ENCODE peak calls at places on chromosomes 7 and 10, in five cellular contexts. One of them, this sample, is unnamed.

GRCh38 chr7:128164955-128165670 is 76.0 kb upstream of the LEP start:
- DNase-seq in NAMALWA: no peak
- DNase-seq in upper lobe of right lung: no peak
- DNase-seq in astrocyte: no peak
- DNase-seq in H4: no peak
- DNase-seq in this sample: no peak

GRCh38 chr10:79323602-79324001 is 23.7 kb upstream of the PPIF start:
- DNase-seq in astrocyte: no peak
- DNase-seq in upper lobe of right lung: no peak
- DNase-seq in H4: no peak
- DNase-seq in NAMALWA: no peak
- DNase-seq in this sample: no peak

GRCh38 chr7:158596745-158597144 is 9.1 kb upstream of the PTPRN2 start:
- DNase-seq in astrocyte: no peak
- DNase-seq in upper lobe of right lung: no peak
- DNase-seq in H4: no peak
- DNase-seq in NAMALWA: no peak
- DNase-seq in this sample: peak

GRCh38 chr10:17742918-17743317 is 9.1 kb upstream of the TMEM236 start:
- DNase-seq in astrocyte: peak
- DNase-seq in H4: peak
- DNase-seq in NAMALWA: peak
- DNase-seq in upper lobe of right lung: peak
- DNase-seq in this sample: no peak

GRCh38 chr10:79449181-79450146 is 4.0 kb upstream of the ZCCHC24 start:
- DNase-seq in upper lobe of right lung: no peak
- DNase-seq in astrocyte: no peak
- DNase-seq in H4: no peak
- DNase-seq in NAMALWA: no peak
- DNase-seq in this sample: no peak

GRCh38 chr10:77318739-77319138 is 318.9 kb downstream of the KCNMA1 start:
- DNase-seq in astrocyte: no peak
- DNase-seq in upper lobe of right lung: no peak
- DNase-seq in H4: peak
- DNase-seq in NAMALWA: no peak
- DNase-seq in this sample: no peak

GRCh38 chr7:119395024-119395423 is 878.0 kb upstream of the KCND2 start:
- DNase-seq in H4: no peak
- DNase-seq in NAMALWA: no peak
- DNase-seq in upper lobe of right lung: no peak
- DNase-seq in astrocyte: no peak
- DNase-seq in this sample: no peak

GRCh38 chr7:17937506-17938115 is 2.7 kb downstream of the SNX13 start:
- DNase-seq in upper lobe of right lung: no peak
- DNase-seq in astrocyte: peak
- DNase-seq in NAMALWA: peak
- DNase-seq in H4: no peak
- DNase-seq in this sample: no peak

GRCh38 chr7:139901840-139902370 is 72.8 kb downstream of the TBXAS1 start:
- DNase-seq in H4: no peak
- DNase-seq in astrocyte: no peak
- DNase-seq in upper lobe of right lung: no peak
- DNase-seq in NAMALWA: no peak
- DNase-seq in this sample: no peak

GRCh38 chr10:28624351-28624750 is 53.0 kb upstream of the BAMBI start:
- DNase-seq in upper lobe of right lung: no peak
- DNase-seq in H4: no peak
- DNase-seq in NAMALWA: no peak
- DNase-seq in astrocyte: no peak
- DNase-seq in this sample: no peak

GRCh38 chr7:28448708-28449107 is 36.4 kb downstream of the CREB5 start:
- DNase-seq in astrocyte: no peak
- DNase-seq in NAMALWA: no peak
- DNase-seq in H4: no peak
- DNase-seq in upper lobe of right lung: no peak
- DNase-seq in this sample: no peak

GRCh38 chr10:69318997-69319727 is 40.9 kb downstream of the HK1 start:
- DNase-seq in upper lobe of right lung: peak
- DNase-seq in astrocyte: peak
- DNase-seq in H4: peak
- DNase-seq in NAMALWA: no peak
- DNase-seq in this sample: peak

GRCh38 chr7:159122276-159122675 is 22.4 kb downstream of the VIPR2 start:
- DNase-seq in H4: no peak
- DNase-seq in astrocyte: no peak
- DNase-seq in upper lobe of right lung: no peak
- DNase-seq in NAMALWA: no peak
- DNase-seq in this sample: peak

GRCh38 chr10:119658274-119658673 is 7.1 kb downstream of the BAG3 start:
- DNase-seq in H4: peak
- DNase-seq in astrocyte: peak
- DNase-seq in NAMALWA: no peak
- DNase-seq in upper lobe of right lung: peak
- DNase-seq in this sample: peak

GRCh38 chr10:79070611-79071534 is 2.1 kb downstream of the ZMIZ1 start:
- DNase-seq in astrocyte: peak
- DNase-seq in H4: peak
- DNase-seq in upper lobe of right lung: peak
- DNase-seq in NAMALWA: no peak
- DNase-seq in this sample: peak

GRCh38 chr10:132920101-132920925 is 22.1 kb downstream of the CFAP46 start:
- DNase-seq in astrocyte: no peak
- DNase-seq in NAMALWA: no peak
- DNase-seq in H4: no peak
- DNase-seq in upper lobe of right lung: no peak
- DNase-seq in this sample: no peak

GRCh38 chr7:89618269-89618668 is 536.0 kb upstream of the STEAP1 start:
- DNase-seq in NAMALWA: peak
- DNase-seq in H4: no peak
- DNase-seq in astrocyte: no peak
- DNase-seq in upper lobe of right lung: no peak
- DNase-seq in this sample: no peak

GRCh38 chr10:116610443-116611152 is 10.2 kb upstream of the PNLIPRP2 start:
- DNase-seq in H4: no peak
- DNase-seq in NAMALWA: no peak
- DNase-seq in astrocyte: no peak
- DNase-seq in upper lobe of right lung: no peak
- DNase-seq in this sample: no peak

GRCh38 chr10:89522463-89522862 is 12.9 kb downstream of the SLC16A12 start:
- DNase-seq in H4: no peak
- DNase-seq in astrocyte: peak
- DNase-seq in NAMALWA: no peak
- DNase-seq in upper lobe of right lung: no peak
- DNase-seq in this sample: no peak

GRCh38 chr7:103710247-103710646 is 264.2 kb upstream of the SLC26A5 start:
- DNase-seq in upper lobe of right lung: no peak
- DNase-seq in H4: no peak
- DNase-seq in NAMALWA: no peak
- DNase-seq in astrocyte: no peak
- DNase-seq in this sample: no peak

GRCh38 chr7:53397911-53398310 is 362.5 kb downstream of the POM121L12 start:
- DNase-seq in H4: no peak
- DNase-seq in upper lobe of right lung: no peak
- DNase-seq in NAMALWA: no peak
- DNase-seq in astrocyte: no peak
- DNase-seq in this sample: no peak

GRCh38 chr7:1794888-1795542 is 124.9 kb downstream of the ELFN1 start:
- DNase-seq in upper lobe of right lung: no peak
- DNase-seq in astrocyte: no peak
- DNase-seq in H4: no peak
- DNase-seq in NAMALWA: peak
- DNase-seq in this sample: no peak

GRCh38 chr7:80147543-80148376 is 13.1 kb downstream of the GNAI1 start:
- DNase-seq in NAMALWA: no peak
- DNase-seq in H4: peak
- DNase-seq in upper lobe of right lung: no peak
- DNase-seq in astrocyte: peak
- DNase-seq in this sample: no peak

GRCh38 chr10:89327803-89328441 is at the start of gene IFIT3:
- DNase-seq in astrocyte: peak
- DNase-seq in upper lobe of right lung: no peak
- DNase-seq in NAMALWA: peak
- DNase-seq in H4: peak
- DNase-seq in this sample: peak

GRCh38 chr10:44384601-44385422 is at the start of gene CXCL12:
- DNase-seq in NAMALWA: no peak
- DNase-seq in astrocyte: no peak
- DNase-seq in upper lobe of right lung: peak
- DNase-seq in H4: no peak
- DNase-seq in this sample: peak

GRCh38 chr10:91705948-91706670 is 73.2 kb upstream of the PPP1R3C start:
- DNase-seq in H4: no peak
- DNase-seq in astrocyte: no peak
- DNase-seq in NAMALWA: no peak
- DNase-seq in upper lobe of right lung: no peak
- DNase-seq in this sample: no peak

GRCh38 chr10:127046975-127047877 is 142.0 kb downstream of the DOCK1 start:
- DNase-seq in H4: no peak
- DNase-seq in astrocyte: peak
- DNase-seq in upper lobe of right lung: no peak
- DNase-seq in NAMALWA: no peak
- DNase-seq in this sample: no peak

GRCh38 chr10:27658788-27659187 is 86.8 kb downstream of the MKX start:
- DNase-seq in astrocyte: peak
- DNase-seq in NAMALWA: no peak
- DNase-seq in upper lobe of right lung: no peak
- DNase-seq in H4: no peak
- DNase-seq in this sample: no peak

GRCh38 chr7:130341882-130342281 is 2.7 kb upstream of the CPA5 start:
- DNase-seq in astrocyte: no peak
- DNase-seq in H4: no peak
- DNase-seq in NAMALWA: no peak
- DNase-seq in upper lobe of right lung: no peak
- DNase-seq in this sample: no peak

GRCh38 chr10:100827819-100828743 is 82.7 kb downstream of the PAX2 start:
- DNase-seq in upper lobe of right lung: no peak
- DNase-seq in astrocyte: no peak
- DNase-seq in NAMALWA: peak
- DNase-seq in H4: no peak
- DNase-seq in this sample: peak

GRCh38 chr7:69430502-69431145 is 167.7 kb upstream of the AUTS2 start:
- DNase-seq in upper lobe of right lung: no peak
- DNase-seq in H4: no peak
- DNase-seq in astrocyte: no peak
- DNase-seq in NAMALWA: peak
- DNase-seq in this sample: no peak

GRCh38 chr10:59700709-59701108 is 8.9 kb downstream of the SLC16A9 start:
- DNase-seq in H4: no peak
- DNase-seq in upper lobe of right lung: no peak
- DNase-seq in astrocyte: no peak
- DNase-seq in NAMALWA: peak
- DNase-seq in this sample: no peak

GRCh38 chr7:7510814-7511213 is 24.9 kb downstream of the COL28A1 start:
- DNase-seq in H4: no peak
- DNase-seq in upper lobe of right lung: no peak
- DNase-seq in NAMALWA: no peak
- DNase-seq in astrocyte: no peak
- DNase-seq in this sample: no peak

GRCh38 chr10:62231371-62231770 is 37.3 kb downstream of the RTKN2 start:
- DNase-seq in astrocyte: peak
- DNase-seq in H4: peak
- DNase-seq in upper lobe of right lung: no peak
- DNase-seq in NAMALWA: no peak
- DNase-seq in this sample: no peak

GRCh38 chr7:108248418-108248817 is 118.3 kb upstream of the LAMB4 start:
- DNase-seq in NAMALWA: no peak
- DNase-seq in astrocyte: no peak
- DNase-seq in upper lobe of right lung: no peak
- DNase-seq in H4: no peak
- DNase-seq in this sample: no peak

GRCh38 chr7:22238354-22239311 is 118.3 kb downstream of the RAPGEF5 start:
- DNase-seq in astrocyte: peak
- DNase-seq in NAMALWA: no peak
- DNase-seq in upper lobe of right lung: no peak
- DNase-seq in H4: peak
- DNase-seq in this sample: no peak

GRCh38 chr10:130364631-130365030 is 228.4 kb downstream of the GLRX3 start:
- DNase-seq in NAMALWA: no peak
- DNase-seq in upper lobe of right lung: peak
- DNase-seq in astrocyte: no peak
- DNase-seq in H4: no peak
- DNase-seq in this sample: peak

GRCh38 chr7:30922596-30922995 is 10.9 kb downstream of the AQP1 start:
- DNase-seq in H4: no peak
- DNase-seq in astrocyte: no peak
- DNase-seq in upper lobe of right lung: peak
- DNase-seq in NAMALWA: no peak
- DNase-seq in this sample: peak

GRCh38 chr7:159099711-159100231 is 44.9 kb downstream of the VIPR2 start:
- DNase-seq in H4: no peak
- DNase-seq in upper lobe of right lung: peak
- DNase-seq in NAMALWA: no peak
- DNase-seq in astrocyte: no peak
- DNase-seq in this sample: peak

GRCh38 chr7:55260171-55260570 is 105.0 kb upstream of the LANCL2 start:
- DNase-seq in upper lobe of right lung: no peak
- DNase-seq in NAMALWA: no peak
- DNase-seq in H4: no peak
- DNase-seq in astrocyte: no peak
- DNase-seq in this sample: peak

This sample was measured in cardiac septum.